ENCODE peak calls at places on chromosomes 4 and X, in nine cellular contexts. One of them, this sample, is unnamed.

GRCh38 chrX:85084770-85085393 is 81.2 kb downstream of the APOOL start:
- DNase-seq in PC-3: peak; percentile 55
- DNase-seq in sciatic nerve: no peak
- DNase-seq in stimulated activated CD4-positive, alpha-beta T cell treated with anti-CD3 and anti-CD28 coated beads, Interleukin-4, amount 100 ng/mL, for 1 hour: no peak
- DNase-seq in NCI-H2081: peak; percentile 38
- DNase-seq in type B pancreatic cell: no peak
- DNase-seq in posterior cingulate gyrus: no peak
- DNase-seq in HFFc6: peak; percentile 20
- DNase-seq in NCI-H1092 treated with DMSO at 0.1 percent for 48 hours: peak; percentile 10
- DNase-seq in this sample: no peak

GRCh38 chrX:131802836-131803626 is 220.1 kb upstream of the STK26 start:
- DNase-seq in posterior cingulate gyrus: peak; percentile 63
- DNase-seq in HFFc6: no peak
- DNase-seq in stimulated activated CD4-positive, alpha-beta T cell treated with anti-CD3 and anti-CD28 coated beads, Interleukin-4, amount 100 ng/mL, for 1 hour: peak; percentile 30
- DNase-seq in PC-3: peak; percentile 63
- DNase-seq in type B pancreatic cell: no peak
- DNase-seq in NCI-H2081: peak; percentile 8
- DNase-seq in NCI-H1092 treated with DMSO at 0.1 percent for 48 hours: peak; percentile 11
- DNase-seq in sciatic nerve: peak; percentile 88
- DNase-seq in this sample: no peak

GRCh38 chr4:152591361-152591760 is 55.5 kb upstream of the FBXW7 start:
- DNase-seq in HFFc6: no peak
- DNase-seq in PC-3: no peak
- DNase-seq in type B pancreatic cell: no peak
- DNase-seq in NCI-H1092 treated with DMSO at 0.1 percent for 48 hours: peak; percentile 45
- DNase-seq in stimulated activated CD4-positive, alpha-beta T cell treated with anti-CD3 and anti-CD28 coated beads, Interleukin-4, amount 100 ng/mL, for 1 hour: peak; percentile 29
- DNase-seq in sciatic nerve: peak; percentile 73
- DNase-seq in posterior cingulate gyrus: no peak
- DNase-seq in NCI-H2081: peak; percentile 40
- DNase-seq in this sample: no peak

GRCh38 chr4:42359686-42360085 is 37.6 kb upstream of the SHISA3 start:
- DNase-seq in stimulated activated CD4-positive, alpha-beta T cell treated with anti-CD3 and anti-CD28 coated beads, Interleukin-4, amount 100 ng/mL, for 1 hour: no peak
- DNase-seq in NCI-H2081: no peak
- DNase-seq in type B pancreatic cell: no peak
- DNase-seq in NCI-H1092 treated with DMSO at 0.1 percent for 48 hours: no peak
- DNase-seq in posterior cingulate gyrus: no peak
- DNase-seq in sciatic nerve: no peak
- DNase-seq in PC-3: no peak
- DNase-seq in HFFc6: no peak
- DNase-seq in this sample: no peak

GRCh38 chr4:3239998-3240920 is 8.7 kb upstream of the MSANTD1 start:
- DNase-seq in NCI-H1092 treated with DMSO at 0.1 percent for 48 hours: peak; percentile 54
- DNase-seq in posterior cingulate gyrus: no peak
- DNase-seq in HFFc6: no peak
- DNase-seq in type B pancreatic cell: no peak
- DNase-seq in sciatic nerve: no peak
- DNase-seq in PC-3: no peak
- DNase-seq in stimulated activated CD4-positive, alpha-beta T cell treated with anti-CD3 and anti-CD28 coated beads, Interleukin-4, amount 100 ng/mL, for 1 hour: no peak
- DNase-seq in NCI-H2081: peak; percentile 84
- DNase-seq in this sample: no peak

GRCh38 chr4:175998782-175999181 is 66.9 kb upstream of the WDR17 start:
- DNase-seq in NCI-H1092 treated with DMSO at 0.1 percent for 48 hours: no peak
- DNase-seq in NCI-H2081: no peak
- DNase-seq in stimulated activated CD4-positive, alpha-beta T cell treated with anti-CD3 and anti-CD28 coated beads, Interleukin-4, amount 100 ng/mL, for 1 hour: no peak
- DNase-seq in HFFc6: no peak
- DNase-seq in sciatic nerve: no peak
- DNase-seq in posterior cingulate gyrus: no peak
- DNase-seq in PC-3: peak; percentile 50
- DNase-seq in type B pancreatic cell: no peak
- DNase-seq in this sample: no peak

GRCh38 chr4:169996379-169997245 is 29.6 kb downstream of the MFAP3L start:
- DNase-seq in NCI-H2081: no peak
- DNase-seq in type B pancreatic cell: no peak
- DNase-seq in NCI-H1092 treated with DMSO at 0.1 percent for 48 hours: no peak
- DNase-seq in posterior cingulate gyrus: no peak
- DNase-seq in sciatic nerve: no peak
- DNase-seq in HFFc6: no peak
- DNase-seq in PC-3: peak; percentile 7
- DNase-seq in stimulated activated CD4-positive, alpha-beta T cell treated with anti-CD3 and anti-CD28 coated beads, Interleukin-4, amount 100 ng/mL, for 1 hour: no peak
- DNase-seq in this sample: no peak

GRCh38 chr4:133146574-133147198 is 2.4 kb upstream of the PCDH10 start:
- DNase-seq in stimulated activated CD4-positive, alpha-beta T cell treated with anti-CD3 and anti-CD28 coated beads, Interleukin-4, amount 100 ng/mL, for 1 hour: no peak
- DNase-seq in sciatic nerve: peak; percentile 70
- DNase-seq in PC-3: peak; percentile 59
- DNase-seq in HFFc6: peak; percentile 57
- DNase-seq in NCI-H2081: peak; percentile 39
- DNase-seq in NCI-H1092 treated with DMSO at 0.1 percent for 48 hours: peak; percentile 31
- DNase-seq in type B pancreatic cell: peak; percentile 76
- DNase-seq in posterior cingulate gyrus: peak; percentile 77
- DNase-seq in this sample: no peak

GRCh38 chrX:102651968-102652744 is 873 bp downstream of the GPRASP1 start:
- DNase-seq in HFFc6: peak; percentile 23
- DNase-seq in posterior cingulate gyrus: no peak
- DNase-seq in stimulated activated CD4-positive, alpha-beta T cell treated with anti-CD3 and anti-CD28 coated beads, Interleukin-4, amount 100 ng/mL, for 1 hour: peak; percentile 33
- DNase-seq in sciatic nerve: no peak
- DNase-seq in NCI-H2081: no peak
- DNase-seq in type B pancreatic cell: no peak
- DNase-seq in NCI-H1092 treated with DMSO at 0.1 percent for 48 hours: peak; percentile 35
- DNase-seq in PC-3: no peak
- DNase-seq in this sample: no peak

GRCh38 chr4:86587016-86587713 is 7.0 kb upstream of the PTPN13 start:
- DNase-seq in stimulated activated CD4-positive, alpha-beta T cell treated with anti-CD3 and anti-CD28 coated beads, Interleukin-4, amount 100 ng/mL, for 1 hour: no peak
- DNase-seq in sciatic nerve: no peak
- DNase-seq in posterior cingulate gyrus: no peak
- DNase-seq in type B pancreatic cell: no peak
- DNase-seq in NCI-H1092 treated with DMSO at 0.1 percent for 48 hours: no peak
- DNase-seq in NCI-H2081: no peak
- DNase-seq in HFFc6: no peak
- DNase-seq in PC-3: no peak
- DNase-seq in this sample: no peak

GRCh38 chrX:118730500-118731247 is 3.3 kb downstream of the IL13RA1 start:
- DNase-seq in stimulated activated CD4-positive, alpha-beta T cell treated with anti-CD3 and anti-CD28 coated beads, Interleukin-4, amount 100 ng/mL, for 1 hour: no peak
- DNase-seq in type B pancreatic cell: no peak
- DNase-seq in posterior cingulate gyrus: no peak
- DNase-seq in NCI-H1092 treated with DMSO at 0.1 percent for 48 hours: no peak
- DNase-seq in NCI-H2081: no peak
- DNase-seq in sciatic nerve: no peak
- DNase-seq in HFFc6: peak; percentile 73
- DNase-seq in PC-3: peak; percentile 65
- DNase-seq in this sample: no peak

GRCh38 chrX:40012800-40013682 is 84.7 kb downstream of the BCOR start:
- DNase-seq in PC-3: peak; percentile 79
- DNase-seq in posterior cingulate gyrus: no peak
- DNase-seq in HFFc6: peak; percentile 50
- DNase-seq in NCI-H2081: peak; percentile 86
- DNase-seq in sciatic nerve: peak; percentile 81
- DNase-seq in stimulated activated CD4-positive, alpha-beta T cell treated with anti-CD3 and anti-CD28 coated beads, Interleukin-4, amount 100 ng/mL, for 1 hour: peak; percentile 38
- DNase-seq in NCI-H1092 treated with DMSO at 0.1 percent for 48 hours: peak; percentile 67
- DNase-seq in type B pancreatic cell: peak; percentile 74
- DNase-seq in this sample: no peak

GRCh38 chr4:154982187-154983047 is 201.3 kb downstream of the RBM46 start:
- DNase-seq in PC-3: peak; percentile 69
- DNase-seq in stimulated activated CD4-positive, alpha-beta T cell treated with anti-CD3 and anti-CD28 coated beads, Interleukin-4, amount 100 ng/mL, for 1 hour: peak; percentile 24
- DNase-seq in sciatic nerve: peak; percentile 62
- DNase-seq in posterior cingulate gyrus: peak; percentile 76
- DNase-seq in type B pancreatic cell: no peak
- DNase-seq in NCI-H1092 treated with DMSO at 0.1 percent for 48 hours: peak; percentile 32
- DNase-seq in HFFc6: no peak
- DNase-seq in NCI-H2081: peak; percentile 54
- DNase-seq in this sample: no peak